ENCODE peak calls at places on chromosomes 5 and 9, in seven cellular contexts. A, U, Z, W, I, C and Y are unnamed samples.

GRCh38 chr5:128498844-128499455 is 39.1 kb downstream of the FBN2 start:
- DNase-seq in A (peak), U (peak), Z (peak), W (peak), I (no peak), C (no peak), Y (no peak)

GRCh38 chr9:131477367-131477766 is 25.4 kb upstream of the POMT1 start:
- DNase-seq in A (no peak), U (no peak), Z (no peak), W (no peak), I (no peak), C (no peak), Y (no peak)

GRCh38 chr5:380701-381309 is 59.3 kb downstream of the AHRR start:
- DNase-seq in A (no peak), U (no peak), Z (no peak), W (no peak), I (no peak), C (no peak), Y (no peak)

GRCh38 chr5:16544607-16545374 is 72.0 kb downstream of the RETREG1 start:
- DNase-seq in A (no peak), U (peak), Z (no peak), W (no peak), I (no peak), C (no peak), Y (no peak)

GRCh38 chr5:73822989-73823339 is 197.0 kb downstream of the ARHGEF28 start:
- DNase-seq in A (no peak), U (peak), Z (no peak), W (no peak), I (no peak), C (peak), Y (no peak)

GRCh38 chr5:157300564-157300963 is 34.6 kb downstream of the CYFIP2 start:
- DNase-seq in A (no peak), U (no peak), Z (no peak), W (no peak), I (no peak), C (no peak), Y (no peak)

GRCh38 chr9:133210202-133210532 is 1.1 kb upstream of the OBP2B start:
- DNase-seq in A (no peak), U (no peak), Z (no peak), W (peak), I (no peak), C (peak), Y (no peak)

GRCh38 chr9:94718936-94719335 is 7.6 kb upstream of the AOPEP start:
- DNase-seq in A (no peak), U (no peak), Z (no peak), W (no peak), I (no peak), C (no peak), Y (no peak)

GRCh38 chr5:104062495-104063377 is 500.1 kb upstream of the NUDT12 start:
- DNase-seq in A (no peak), U (no peak), Z (no peak), W (peak), I (no peak), C (no peak), Y (no peak)

GRCh38 chr5:80864706-80865435 is 95.3 kb upstream of the RASGRF2 start:
- DNase-seq in A (no peak), U (no peak), Z (no peak), W (no peak), I (no peak), C (no peak), Y (no peak)

GRCh38 chr5:174735498-174736350 is 11.3 kb downstream of the MSX2 start:
- DNase-seq in A (peak), U (no peak), Z (peak), W (peak), I (no peak), C (peak), Y (no peak)

GRCh38 chr5:111720333-111720890 is 36.6 kb downstream of the NREP start:
- DNase-seq in A (no peak), U (no peak), Z (no peak), W (no peak), I (no peak), C (no peak), Y (no peak)

GRCh38 chr9:134295101-134295745 is 31.0 kb upstream of the RXRA start:
- DNase-seq in A (no peak), U (no peak), Z (peak), W (no peak), I (no peak), C (no peak), Y (no peak)

GRCh38 chr9:115198018-115198417 is 80.1 kb upstream of the TNC start:
- DNase-seq in A (no peak), U (peak), Z (peak), W (no peak), I (no peak), C (no peak), Y (no peak)

GRCh38 chr5:167730121-167730520 is 561.3 kb upstream of the WWC1 start:
- DNase-seq in A (peak), U (peak), Z (no peak), W (no peak), I (no peak), C (no peak), Y (no peak)

GRCh38 chr9:70422371-70423043 is 8.1 kb upstream of the KLF9 start:
- DNase-seq in A (no peak), U (no peak), Z (no peak), W (no peak), I (no peak), C (no peak), Y (no peak)

GRCh38 chr5:172051643-172052362 is 45.4 kb upstream of the FBXW11 start:
- DNase-seq in A (no peak), U (no peak), Z (no peak), W (no peak), I (peak), C (no peak), Y (no peak)

GRCh38 chr5:115460476-115460875 is 84.1 kb downstream of the FEM1C start:
- DNase-seq in A (peak), U (peak), Z (no peak), W (peak), I (no peak), C (no peak), Y (peak)

GRCh38 chr9:115118471-115119156 is 657 bp upstream of the TNC start:
- DNase-seq in A (peak), U (peak), Z (peak), W (peak), I (no peak), C (no peak), Y (no peak)

GRCh38 chr5:11724947-11725346 is 179.3 kb downstream of the CTNND2 start:
- DNase-seq in A (no peak), U (no peak), Z (no peak), W (no peak), I (no peak), C (no peak), Y (no peak)

GRCh38 chr9:127968717-127969383 is 11.9 kb downstream of the EEIG1 start:
- DNase-seq in A (peak), U (peak), Z (peak), W (peak), I (no peak), C (no peak), Y (no peak)

DNA sequence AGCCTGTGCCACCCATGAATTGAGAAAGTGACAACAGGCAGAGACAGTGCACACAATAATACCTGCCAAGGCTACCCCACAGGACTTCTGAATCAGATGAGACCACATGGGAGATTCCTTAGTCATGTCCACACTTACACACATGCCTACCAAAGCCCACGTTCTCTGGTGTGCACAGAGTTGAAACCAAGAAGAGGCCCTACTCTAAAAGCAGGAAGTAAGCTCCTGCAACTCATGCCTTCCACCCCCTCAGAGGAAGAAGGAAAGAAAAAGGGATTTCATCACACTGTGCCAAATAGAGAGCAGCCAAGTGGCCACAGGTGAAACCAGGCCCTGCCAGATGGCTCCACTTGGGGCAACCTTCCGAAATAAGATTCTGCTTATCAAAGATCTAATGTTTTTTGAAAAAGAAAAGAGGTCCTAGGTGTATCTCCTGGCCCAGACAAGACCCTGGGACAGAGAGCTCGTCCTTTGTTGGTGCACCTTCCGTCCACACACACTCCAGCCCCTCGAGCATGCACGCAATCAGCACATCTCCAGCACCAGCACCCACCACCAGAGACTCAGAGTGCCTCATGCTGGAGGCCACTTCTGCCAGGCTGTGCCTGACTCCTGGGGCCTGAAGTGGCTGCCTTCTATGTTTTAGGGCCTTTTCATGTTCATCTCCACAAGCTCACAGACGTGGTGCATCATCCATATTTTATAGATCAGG is 114.6 kb upstream of the SPOCK1 start:
- DNase-seq in A (no peak), U (peak), Z (no peak), W (no peak), I (no peak), C (no peak), Y (no peak)
- TF ChIP-seq RAD21 in A (no peak), U (no peak), Z (no peak), W (no peak), I (no peak), C (no peak), Y (no peak)

DNA sequence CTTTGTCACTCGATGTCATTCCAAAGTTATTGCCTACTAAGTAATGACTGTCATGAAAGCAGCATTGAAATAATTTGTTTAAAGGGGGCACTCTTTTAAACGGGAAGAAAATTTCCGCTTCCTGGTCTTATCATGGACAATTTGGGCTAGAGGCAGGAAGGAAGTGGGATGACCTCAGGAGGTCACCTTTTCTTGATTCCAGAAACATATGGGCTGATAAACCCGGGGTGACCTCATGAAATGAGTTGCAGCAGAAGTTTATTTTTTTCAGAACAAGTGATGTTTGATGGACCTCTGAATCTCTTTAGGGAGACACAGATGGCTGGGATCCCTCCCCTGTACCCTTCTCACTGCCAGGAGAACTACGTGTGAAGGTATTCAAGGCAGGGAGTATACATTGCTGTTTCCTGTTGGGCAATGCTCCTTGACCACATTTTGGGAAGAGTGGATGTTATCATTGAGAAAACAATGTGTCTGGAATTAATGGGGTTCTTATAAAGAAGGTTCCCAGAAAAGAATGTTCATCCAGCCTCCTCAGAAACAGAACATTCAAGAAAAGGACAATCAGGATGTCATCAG is 11.3 kb downstream of the TLR4 start:
- DNase-seq in A (no peak), U (no peak), Z (no peak), W (no peak), I (no peak), C (no peak), Y (no peak)
- TF ChIP-seq RAD21 in A (no peak), U (no peak), Z (no peak), W (no peak), I (no peak), C (no peak), Y (no peak)

GRCh38 chr5:148267972-148268371 is 622 bp upstream of the SPINK13 start:
- DNase-seq in A (no peak), U (no peak), Z (no peak), W (no peak), I (no peak), C (no peak), Y (no peak)

GRCh38 chr5:148268556-148268955 is at the start of gene SPINK13:
- DNase-seq in A (no peak), U (peak), Z (no peak), W (peak), I (no peak), C (peak), Y (no peak)
- TF ChIP-seq RAD21 in A (no peak), U (no peak), Z (no peak), W (no peak), I (no peak), C (no peak), Y (no peak)

DNA sequence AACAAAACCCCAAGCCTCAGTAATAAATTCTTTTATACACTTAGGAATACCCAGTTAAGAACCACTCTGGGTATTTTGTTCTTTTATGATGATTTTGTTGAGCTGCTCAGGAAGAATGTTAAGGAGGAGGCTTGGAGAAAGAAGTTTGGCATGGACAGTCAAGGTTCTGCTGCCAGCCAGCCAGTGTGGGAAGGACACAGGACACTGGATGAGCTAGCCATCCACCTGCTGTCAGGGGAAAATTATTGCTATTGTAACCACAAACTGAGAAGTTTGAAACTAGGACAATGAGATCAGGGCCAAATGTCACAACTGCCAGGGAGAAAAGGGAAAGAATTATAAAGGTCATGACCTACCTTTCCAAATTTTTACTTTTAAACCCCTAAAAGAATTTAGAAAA is 25.9 kb upstream of the ADAMTSL1 start:
- DNase-seq in A (no peak), U (no peak), Z (no peak), W (no peak), I (no peak), C (no peak), Y (no peak)
- TF ChIP-seq RAD21 in A (no peak), U (no peak), Z (no peak), W (no peak), I (no peak), C (no peak), Y (no peak)

DNA sequence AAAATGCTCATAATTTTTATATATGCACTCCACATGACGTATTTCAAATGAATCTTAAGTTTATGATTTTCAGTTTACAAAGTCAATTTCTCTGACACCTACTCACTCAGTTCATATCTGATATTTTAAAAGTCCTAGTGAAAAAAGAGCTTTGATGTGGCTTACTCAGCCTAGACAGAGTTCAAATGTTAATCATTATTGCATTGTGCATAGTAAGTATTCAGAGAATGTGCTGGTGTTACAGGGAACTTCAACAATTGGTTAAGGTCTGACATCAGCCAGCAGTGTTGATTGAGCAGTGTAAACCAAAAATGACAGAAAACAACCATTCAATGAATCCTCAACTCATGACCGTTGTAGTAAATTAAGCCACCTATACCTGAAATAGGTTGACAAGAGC is 147.2 kb upstream of the LHFPL2 start:
- DNase-seq in A (peak), U (no peak), Z (no peak), W (no peak), I (no peak), C (peak), Y (no peak)
- TF ChIP-seq RAD21 in A (no peak), U (no peak), Z (no peak), W (no peak), I (no peak), C (no peak), Y (no peak)

GRCh38 chr9:3238241-3238640 is 287.6 kb downstream of the RFX3 start:
- DNase-seq in A (no peak), U (peak), Z (no peak), W (no peak), I (no peak), C (peak), Y (no peak)
- TF ChIP-seq RAD21 in A (no peak), U (no peak), Z (no peak), W (no peak), I (no peak), C (no peak), Y (no peak)

GRCh38 chr9:110143969-110144545 is 63.9 kb downstream of the C9orf152 start:
- DNase-seq in A (no peak), U (no peak), Z (no peak), W (no peak), I (no peak), C (no peak), Y (no peak)
- TF ChIP-seq RAD21 in A (no peak), U (no peak), Z (no peak), W (no peak), I (no peak), C (no peak), Y (no peak)

GRCh38 chr9:125559894-125560293 is 147.1 kb downstream of the MAPKAP1 start:
- DNase-seq in A (no peak), U (no peak), Z (no peak), W (no peak), I (no peak), C (no peak), Y (no peak)

GRCh38 chr9:125558453-125559084 is 148.4 kb downstream of the MAPKAP1 start:
- DNase-seq in A (peak), U (peak), Z (peak), W (peak), I (peak), C (peak), Y (peak)

GRCh38 chr9:125559194-125559593 is 147.8 kb downstream of the MAPKAP1 start:
- DNase-seq in A (no peak), U (no peak), Z (no peak), W (no peak), I (no peak), C (no peak), Y (no peak)

GRCh38 chr9:125564641-125565040 is 142.4 kb downstream of the MAPKAP1 start:
- DNase-seq in A (no peak), U (no peak), Z (no peak), W (no peak), I (no peak), C (no peak), Y (no peak)

DNA sequence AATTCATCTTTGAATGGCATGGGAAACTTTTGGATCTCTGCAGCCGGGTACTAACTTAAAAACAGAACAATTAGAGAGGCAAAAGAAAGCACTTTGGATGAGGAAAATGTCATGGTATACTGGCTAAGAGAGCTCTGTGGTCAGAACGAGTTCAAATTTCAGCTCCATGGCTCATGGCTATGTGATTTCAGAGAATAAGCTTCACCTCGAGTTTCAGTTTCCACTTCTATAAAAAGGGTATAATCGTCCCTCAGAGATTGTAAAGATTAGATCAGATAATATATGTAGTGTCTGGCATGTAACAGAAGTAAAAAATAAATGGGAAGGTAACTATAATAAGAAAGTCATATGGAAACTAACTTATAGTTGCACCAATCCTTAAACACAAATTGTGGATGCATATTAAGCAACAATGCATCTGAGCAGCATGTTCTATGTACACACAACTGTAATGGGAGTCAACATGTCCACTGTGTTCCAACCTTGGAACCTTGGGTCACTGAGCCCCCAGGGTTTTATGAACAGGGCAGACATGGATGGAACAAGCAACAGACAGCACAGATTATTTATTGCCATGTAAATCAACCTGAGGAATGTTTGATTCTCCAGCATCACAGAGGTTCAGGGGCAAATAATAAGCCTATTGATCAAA is 145.4 kb downstream of the MAPKAP1 start:
- DNase-seq in A (no peak), U (no peak), Z (no peak), W (no peak), I (no peak), C (no peak), Y (peak)
- TF ChIP-seq RAD21 in A (no peak), U (no peak), Z (no peak), W (no peak), I (no peak), C (no peak), Y (no peak)

GRCh38 chr5:75512383-75513074 is 838 bp downstream of the POLK start:
- DNase-seq in A (no peak), U (peak), Z (no peak), W (no peak), I (no peak), C (peak), Y (no peak)
- TF ChIP-seq RAD21 in A (no peak), U (no peak), Z (no peak), W (no peak), I (no peak), C (no peak), Y (no peak)

GRCh38 chr9:13732290-13732689 is 452.8 kb upstream of the MPDZ start:
- DNase-seq in A (no peak), U (no peak), Z (no peak), W (no peak), I (no peak), C (no peak), Y (no peak)
- TF ChIP-seq RAD21 in A (no peak), U (no peak), Z (no peak), W (no peak), I (no peak), C (no peak), Y (no peak)